ENCODE peak calls at places on chromosomes 16 and 17, in five cellular contexts. G is fibroblast of pulmonary artery, N is A549, E is fibroblast of mammary gland, D is spleen. K is an unnamed sample.

GRCh38 chr16:81657224-81657623 is 121.9 kb upstream of the PLCG2 start:
- DNase-seq in G (no peak), N (no peak), E (no peak), D (no peak), K (no peak)

GRCh38 chr17:66682293-66682692 is 152.6 kb upstream of the CACNG5 start:
- DNase-seq in G (no peak), N (no peak), E (no peak), D (no peak), K (no peak)

GRCh38 chr16:11700264-11701029 is 32.2 kb downstream of the SNN start:
- DNase-seq in G (peak), N (no peak), E (no peak), D (no peak), K (peak)

GRCh38 chr17:75245011-75245410 is 16.4 kb downstream of the GGA3 start:
- DNase-seq in G (no peak), N (no peak), E (no peak), D (no peak), K (no peak)

GRCh38 chr16:73219176-73219575 is 171.2 kb upstream of the ZFHX3 start:
- DNase-seq in G (no peak), N (no peak), E (no peak), D (no peak), K (no peak)

GRCh38 chr17:30246460-30246859 is 11.0 kb upstream of the SLC6A4 start:
- DNase-seq in G (no peak), N (no peak), E (no peak), D (no peak), K (no peak)

GRCh38 chr16:55144656-55145055 is 179.3 kb upstream of the IRX6 start:
- DNase-seq in G (no peak), N (no peak), E (no peak), D (no peak), K (no peak)

GRCh38 chr16:78430281-78430680 is 330.8 kb downstream of the WWOX start:
- DNase-seq in G (no peak), N (no peak), E (no peak), D (no peak), K (no peak)

GRCh38 chr17:69141802-69142472 is at the start of gene ABCA6:
- DNase-seq in G (peak), N (no peak), E (peak), D (no peak), K (peak)

GRCh38 chr17:50832267-50833227 is 2.8 kb upstream of the WFIKKN2 start:
- DNase-seq in G (no peak), N (no peak), E (no peak), D (no peak), K (no peak)

GRCh38 chr16:19835989-19836421 is 48.6 kb downstream of the GPRC5B start:
- DNase-seq in G (peak), N (no peak), E (peak), D (no peak), K (peak)

GRCh38 chr16:1122031-1122765 is 26.2 kb upstream of the C1QTNF8 start:
- DNase-seq in G (no peak), N (no peak), E (no peak), D (no peak), K (no peak)

GRCh38 chr17:80984749-80985148 is 6.9 kb upstream of the CHMP6 start:
- DNase-seq in G (peak), N (no peak), E (peak), D (no peak), K (peak)

GRCh38 chr16:72859581-72859980 is 188.3 kb downstream of the ZFHX3 start:
- DNase-seq in G (no peak), N (no peak), E (no peak), D (no peak), K (no peak)

GRCh38 chr16:702341-702740 is 3.3 kb downstream of the FBXL16 start:
- DNase-seq in G (no peak), N (no peak), E (no peak), D (no peak), K (no peak)

GRCh38 chr16:4890026-4890425 is 42.7 kb downstream of the UBN1 start:
- DNase-seq in G (no peak), N (no peak), E (no peak), D (no peak), K (no peak)

GRCh38 chr16:85600078-85600477 is 13.0 kb upstream of the GSE1 start:
- DNase-seq in G (no peak), N (no peak), E (no peak), D (no peak), K (no peak)

GRCh38 chr16:88927661-88928060 is 49.3 kb downstream of the CBFA2T3 start:
- DNase-seq in G (no peak), N (no peak), E (no peak), D (no peak), K (no peak)

GRCh38 chr17:42276359-42276608 is at the start of gene STAT5B:
- DNase-seq in G (peak), N (peak), E (peak), D (peak), K (peak)

GRCh38 chr17:61011269-61011668 is 333.6 kb downstream of the BCAS3 start:
- DNase-seq in G (no peak), N (no peak), E (no peak), D (no peak), K (no peak)

GRCh38 chr17:79044462-79044861 is 20.5 kb downstream of the C1QTNF1 start:
- DNase-seq in G (no peak), N (no peak), E (no peak), D (peak), K (no peak)

K was measured in mesenchymal stem cell.